ENCODE peak calls at places on chromosomes 4 and X, in ten cellular contexts. C is Daoy, Q is aorta, R is GM03348, A is MCF 10A, V is H9, X is GM12865, K is KG1, M is BJ, F is NCI-H2081. G is an unnamed sample.

GRCh38 chr4:37803348-37803973 is 23.0 kb upstream of the PGM2 start:
- DNase-seq in C (peak), Q (no peak), R (peak), A (peak), V (no peak), X (peak), K (peak), M (peak), F (peak), G (no peak)

GRCh38 chrX:107725761-107726555 is 49.6 kb downstream of the TSC22D3 start:
- DNase-seq in C (no peak), Q (no peak), R (no peak), A (peak), V (no peak), X (no peak), K (no peak), M (no peak), F (no peak), G (peak)

GRCh38 chr4:165288639-165289428 is 38.6 kb upstream of the MSMO1 start:
- DNase-seq in C (no peak), Q (no peak), R (peak), A (peak), V (no peak), X (no peak), K (no peak), M (peak), F (no peak), G (no peak)

GRCh38 chr4:54063224-54063623 is 1.2 kb downstream of the CHIC2 start:
- DNase-seq in C (no peak), Q (no peak), R (peak), A (peak), V (no peak), X (peak), K (no peak), M (no peak), F (no peak), G (no peak)

GRCh38 chr4:185874516-185875230 is 62.7 kb upstream of the SORBS2 start:
- DNase-seq in C (peak), Q (no peak), R (peak), A (peak), V (no peak), X (no peak), K (no peak), M (peak), F (no peak), G (no peak)

GRCh38 chrX:36867143-36867542 is 141.0 kb upstream of the FAM47C start:
- DNase-seq in C (no peak), Q (no peak), R (peak), A (peak), V (no peak), X (peak), K (no peak), M (no peak), F (peak), G (no peak)

GRCh38 chr4:108433832-108434231 is 186.5 kb upstream of the RPL34 start:
- DNase-seq in C (peak), Q (no peak), R (peak), A (peak), V (no peak), X (no peak), K (no peak), M (peak), F (no peak), G (no peak)

GRCh38 chr4:91957963-91958362 is 345.8 kb upstream of the GRID2 start:
- DNase-seq in C (no peak), Q (no peak), R (no peak), A (no peak), V (no peak), X (no peak), K (no peak), M (no peak), F (no peak), G (no peak)

GRCh38 chr4:111398906-111399330 is 746.3 kb upstream of the FAM241A start:
- DNase-seq in C (no peak), Q (no peak), R (peak), A (no peak), V (no peak), X (no peak), K (no peak), M (no peak), F (no peak), G (no peak)

GRCh38 chrX:6363193-6363592 is 134.5 kb upstream of the NLGN4X start:
- DNase-seq in C (no peak), Q (no peak), R (no peak), A (no peak), V (no peak), X (no peak), K (no peak), M (no peak), F (no peak), G (no peak)

GRCh38 chr4:106444557-106444956 is 76.0 kb upstream of the GIMD1 start:
- DNase-seq in C (no peak), Q (no peak), R (peak), A (no peak), V (no peak), X (no peak), K (no peak), M (peak), F (no peak), G (no peak)

GRCh38 chrX:15549189-15550012 is 48.8 kb downstream of the BMX start:
- DNase-seq in C (no peak), Q (no peak), R (no peak), A (peak), V (no peak), X (no peak), K (no peak), M (no peak), F (no peak), G (peak)

GRCh38 chr4:74975848-74976824 is 43.2 kb downstream of the PARM1 start:
- DNase-seq in C (no peak), Q (no peak), R (no peak), A (no peak), V (no peak), X (peak), K (no peak), M (no peak), F (no peak), G (no peak)

GRCh38 chr4:70627620-70628019 is 924 bp upstream of the ENAM start:
- DNase-seq in C (no peak), Q (no peak), R (no peak), A (no peak), V (no peak), X (no peak), K (no peak), M (no peak), F (no peak), G (no peak)

GRCh38 chrX:50691820-50692219 is 122.2 kb downstream of the SHROOM4 start:
- DNase-seq in C (peak), Q (no peak), R (peak), A (peak), V (peak), X (peak), K (no peak), M (no peak), F (peak), G (no peak)

GRCh38 chrX:18956322-18957032 is 27.4 kb downstream of the PHKA2 start:
- DNase-seq in C (no peak), Q (no peak), R (no peak), A (no peak), V (no peak), X (no peak), K (no peak), M (no peak), F (no peak), G (no peak)

GRCh38 chr4:133146574-133147198 is 2.4 kb upstream of the PCDH10 start:
- DNase-seq in C (peak), Q (no peak), R (peak), A (peak), V (peak), X (peak), K (no peak), M (no peak), F (peak), G (peak)

GRCh38 chrX:154603438-154604430 is 15.3 kb downstream of the CTAG1B start:
- DNase-seq in C (peak), Q (no peak), R (peak), A (peak), V (no peak), X (no peak), K (no peak), M (no peak), F (no peak), G (peak)

GRCh38 chrX:131677655-131678628 is 134.1 kb downstream of the OR13H1 start:
- DNase-seq in C (peak), Q (peak), R (peak), A (peak), V (peak), X (peak), K (no peak), M (no peak), F (no peak), G (no peak)

GRCh38 chrX:129932137-129932791 is 26.3 kb downstream of the UTP14A start:
- DNase-seq in C (peak), Q (peak), R (peak), A (peak), V (peak), X (peak), K (no peak), M (peak), F (peak), G (peak)

GRCh38 chr4:165199722-165200121 is 7.6 kb upstream of the KLHL2 start:
- DNase-seq in C (no peak), Q (no peak), R (peak), A (peak), V (no peak), X (no peak), K (no peak), M (no peak), F (no peak), G (no peak)

GRCh38 chr4:146243141-146243882 is 29.0 kb downstream of the REELD1 start:
- DNase-seq in C (peak), Q (peak), R (no peak), A (no peak), V (peak), X (peak), K (peak), M (no peak), F (no peak), G (peak)

GRCh38 chr4:87025023-87025613 is 90.3 kb downstream of the AFF1 start:
- DNase-seq in C (no peak), Q (no peak), R (no peak), A (no peak), V (no peak), X (no peak), K (no peak), M (no peak), F (no peak), G (no peak)

GRCh38 chr4:88159137-88159725 is 792 bp upstream of the ABCG2 start:
- DNase-seq in C (peak), Q (peak), R (peak), A (no peak), V (peak), X (no peak), K (no peak), M (no peak), F (peak), G (no peak)

GRCh38 chrX:54920610-54921426 is at the start of gene TRO:
- DNase-seq in C (peak), Q (no peak), R (no peak), A (no peak), V (peak), X (no peak), K (no peak), M (no peak), F (peak), G (peak)

GRCh38 chr4:74202062-74202586 is 44.2 kb downstream of the MTHFD2L start:
- DNase-seq in C (peak), Q (no peak), R (no peak), A (no peak), V (no peak), X (no peak), K (no peak), M (no peak), F (no peak), G (no peak)

GRCh38 chr4:166432842-166433241 is 559.8 kb downstream of the TLL1 start:
- DNase-seq in C (no peak), Q (no peak), R (no peak), A (no peak), V (no peak), X (no peak), K (no peak), M (no peak), F (no peak), G (no peak)

GRCh38 chr4:190016369-190017289 is 10.4 kb downstream of the FRG2 start:
- DNase-seq in C (no peak), Q (no peak), R (no peak), A (no peak), V (peak), X (no peak), K (no peak), M (no peak), F (no peak), G (no peak)

GRCh38 chr4:120066182-120066524 is 495 bp downstream of the MAD2L1 start:
- DNase-seq in C (peak), Q (no peak), R (no peak), A (peak), V (no peak), X (peak), K (peak), M (no peak), F (peak), G (no peak)